ENCODE peak calls at places on chromosome 7, in nine cellular contexts. M is brain microvascular endothelial cell, X is Daoy, T is NCI-H1694 treated with DMSO at 0.1 percent for 48 hours, J is GM03348, R is SW 1271, A is T-helper 1 cell, K is HL-60, U is hepatocyte. F is an unnamed sample.

GRCh38 chr7:135368416-135369186 is 135.0 kb downstream of the STRA8 start:
- DNase-seq in R (no peak), A (no peak), X (no peak), T (no peak), M (no peak), J (no peak), K (no peak), U (no peak), F (no peak)

GRCh38 chr7:149144996-149145850 is 2.0 kb upstream of the ZNF398 start:
- DNase-seq in J (no peak), U (peak), K (no peak), A (no peak), T (no peak), M (no peak), R (no peak), X (no peak), F (peak)

GRCh38 chr7:106317971-106318370 is 33.2 kb upstream of the NAMPT start:
- DNase-seq in J (no peak), U (no peak), R (no peak), T (no peak), M (no peak), X (no peak), K (no peak), A (no peak), F (no peak)

GRCh38 chr7:102322202-102322715 is 34.0 kb downstream of the SPDYE6 start:
- DNase-seq in A (no peak), U (no peak), X (no peak), J (no peak), T (no peak), K (no peak), M (no peak), R (no peak), F (peak)

GRCh38 chr7:138752568-138753518 is 45.0 kb upstream of the TMEM213 start:
- DNase-seq in R (no peak), M (no peak), K (peak), J (no peak), T (peak), X (peak), U (no peak), A (peak), F (no peak)

GRCh38 chr7:114370177-114370576 is 44.4 kb upstream of the FOXP2 start:
- DNase-seq in K (no peak), X (no peak), T (no peak), J (no peak), U (no peak), R (no peak), A (no peak), M (no peak), F (no peak)

GRCh38 chr7:65444211-65444842 is 70.7 kb downstream of the ZNF92 start:
- DNase-seq in K (no peak), M (no peak), U (no peak), J (no peak), R (no peak), T (no peak), A (no peak), X (no peak), F (no peak)

GRCh38 chr7:90384433-90384832 is 18.8 kb upstream of the CLDN12 start:
- DNase-seq in U (no peak), J (peak), T (no peak), M (no peak), K (no peak), A (no peak), R (no peak), X (no peak), F (no peak)

GRCh38 chr7:155219947-155220769 is 77.5 kb upstream of the INSIG1 start:
- DNase-seq in K (no peak), R (no peak), U (no peak), J (peak), T (no peak), A (no peak), X (no peak), M (no peak), F (no peak)

GRCh38 chr7:43559171-43559938 is 23.6 kb upstream of the STK17A start:
- DNase-seq in M (no peak), J (no peak), U (no peak), X (peak), K (no peak), R (no peak), A (no peak), T (no peak), F (no peak)

GRCh38 chr7:157854066-157854891 is 517.5 kb downstream of the DNAJB6 start:
- DNase-seq in R (no peak), X (no peak), K (peak), U (no peak), T (no peak), J (no peak), M (no peak), A (no peak), F (no peak)

GRCh38 chr7:22499044-22499443 is 944 bp downstream of the STEAP1B start:
- DNase-seq in J (no peak), K (no peak), U (no peak), T (no peak), M (peak), X (peak), R (no peak), A (no peak), F (no peak)

GRCh38 chr7:47945261-47946015 is 2.8 kb downstream of the PKD1L1 start:
- DNase-seq in M (peak), R (peak), K (peak), U (peak), A (peak), J (peak), T (peak), X (peak), F (peak)

GRCh38 chr7:130096243-130096827 is 26.0 kb downstream of the KLHDC10 start:
- DNase-seq in K (no peak), M (no peak), T (peak), X (no peak), R (no peak), A (no peak), J (peak), U (no peak), F (no peak)

GRCh38 chr7:17304926-17305325 is 6.5 kb downstream of the AHR start:
- DNase-seq in T (no peak), U (peak), R (peak), X (peak), J (peak), M (peak), K (no peak), A (no peak), F (no peak)

GRCh38 chr7:102992820-102993531 is 80.2 kb downstream of the LRRC17 start:
- DNase-seq in J (peak), T (no peak), A (no peak), U (peak), R (peak), X (peak), M (peak), K (no peak), F (no peak)

GRCh38 chr7:128410092-128410665 is 397 bp upstream of the IMPDH1 start:
- DNase-seq in A (peak), M (peak), R (peak), T (peak), U (peak), X (peak), K (peak), J (peak), F (peak)

GRCh38 chr7:82172896-82173295 is 270.7 kb downstream of the CACNA2D1 start:
- DNase-seq in J (no peak), X (no peak), R (no peak), U (no peak), K (no peak), T (no peak), A (no peak), M (no peak), F (no peak)

GRCh38 chr7:138015096-138015495 is 13.2 kb upstream of the CREB3L2 start:
- DNase-seq in A (no peak), R (no peak), U (no peak), J (no peak), T (no peak), K (no peak), X (no peak), M (no peak), F (no peak)

GRCh38 chr7:36291387-36292316 is 98.0 kb upstream of the ANLN start:
- DNase-seq in J (peak), M (peak), X (peak), A (peak), R (peak), K (peak), T (peak), U (peak), F (peak)

GRCh38 chr7:114356133-114356532 is 58.5 kb upstream of the FOXP2 start:
- DNase-seq in U (no peak), X (peak), K (no peak), J (no peak), A (no peak), M (no peak), T (no peak), R (no peak), F (no peak)

GRCh38 chr7:69663911-69664310 is 65.6 kb downstream of the AUTS2 start:
- DNase-seq in U (no peak), A (no peak), T (no peak), K (no peak), J (no peak), X (no peak), M (no peak), R (no peak), F (no peak)

GRCh38 chr7:136174477-136174876 is 197.3 kb upstream of the MTPN start:
- DNase-seq in R (no peak), T (no peak), J (no peak), M (no peak), U (no peak), A (no peak), K (no peak), X (no peak), F (no peak)

GRCh38 chr7:22667562-22668239 is 59.3 kb upstream of the IL6 start:
- DNase-seq in U (peak), A (no peak), T (no peak), J (no peak), M (peak), X (peak), R (peak), K (no peak), F (no peak)

GRCh38 chr7:108147031-108147563 is 16.9 kb upstream of the LAMB4 start:
- DNase-seq in J (no peak), M (no peak), X (no peak), U (peak), K (no peak), T (peak), A (no peak), R (no peak), F (no peak)

GRCh38 chr7:129315916-129316315 is 91.1 kb downstream of the AHCYL2 start:
- DNase-seq in R (no peak), X (no peak), K (no peak), J (no peak), A (no peak), U (no peak), M (no peak), T (no peak), F (no peak)

GRCh38 chr7:85750454-85750949 is 563.6 kb upstream of the SEMA3D start:
- DNase-seq in K (peak), X (peak), A (no peak), T (no peak), J (peak), U (peak), M (peak), R (peak), F (peak)

GRCh38 chr7:75823198-75823910 is 9.7 kb upstream of the CCL24 start:
- DNase-seq in J (no peak), K (no peak), R (no peak), M (no peak), T (no peak), A (no peak), U (no peak), X (peak), F (no peak)

GRCh38 chr7:6271694-6272371 is 591 bp downstream of the CYTH3 start:
- DNase-seq in R (peak), T (no peak), A (no peak), M (no peak), X (peak), K (peak), U (peak), J (no peak), F (peak)

F was measured in GM20000.